ENCODE peak calls at places on chromosomes 3 and 15, in six cellular contexts. One of them, this sample, is unnamed.

GRCh38 chr15:85879334-85880163 is 84.8 kb upstream of the KLHL25 start:
- DNase-seq in GM12864: no peak
- DNase-seq in upper lobe of right lung: no peak
- DNase-seq in PC-3: peak
- DNase-seq in IMR-90: no peak
- DNase-seq in K562: no peak
- DNase-seq in this sample: no peak

GRCh38 chr3:66588340-66588847 is 87.6 kb upstream of the LRIG1 start:
- DNase-seq in upper lobe of right lung: no peak
- DNase-seq in PC-3: peak
- DNase-seq in GM12864: no peak
- DNase-seq in IMR-90: peak
- DNase-seq in K562: no peak
- DNase-seq in this sample: no peak

GRCh38 chr3:160257606-160258005 is 32.4 kb downstream of the C3orf80 start:
- DNase-seq in IMR-90: no peak
- DNase-seq in PC-3: no peak
- DNase-seq in GM12864: no peak
- DNase-seq in upper lobe of right lung: no peak
- DNase-seq in K562: no peak
- DNase-seq in this sample: no peak

GRCh38 chr15:71060983-71061382 is 54.3 kb upstream of the THSD4 start:
- DNase-seq in PC-3: no peak
- DNase-seq in K562: no peak
- DNase-seq in upper lobe of right lung: no peak
- DNase-seq in IMR-90: peak
- DNase-seq in GM12864: no peak
- DNase-seq in this sample: no peak

GRCh38 chr15:67947254-67948039 is 106.7 kb upstream of the PIAS1 start:
- DNase-seq in PC-3: no peak
- DNase-seq in upper lobe of right lung: no peak
- DNase-seq in GM12864: no peak
- DNase-seq in IMR-90: no peak
- DNase-seq in K562: no peak
- DNase-seq in this sample: no peak

GRCh38 chr3:144011251-144011799 is 39.7 kb downstream of the DIPK2A start:
- DNase-seq in GM12864: no peak
- DNase-seq in PC-3: peak
- DNase-seq in IMR-90: peak
- DNase-seq in K562: no peak
- DNase-seq in upper lobe of right lung: no peak
- DNase-seq in this sample: no peak

GRCh38 chr3:150232992-150233451 is 175.1 kb upstream of the TSC22D2 start:
- DNase-seq in K562: no peak
- DNase-seq in upper lobe of right lung: no peak
- DNase-seq in PC-3: peak
- DNase-seq in GM12864: no peak
- DNase-seq in IMR-90: peak
- DNase-seq in this sample: no peak

GRCh38 chr3:162437480-162437879 is 940.9 kb downstream of the OTOL1 start:
- DNase-seq in K562: no peak
- DNase-seq in GM12864: no peak
- DNase-seq in IMR-90: peak
- DNase-seq in PC-3: peak
- DNase-seq in upper lobe of right lung: no peak
- DNase-seq in this sample: no peak

GRCh38 chr3:194561306-194561974 is 71.8 kb downstream of the TMEM44 start:
- DNase-seq in K562: peak
- DNase-seq in GM12864: no peak
- DNase-seq in upper lobe of right lung: no peak
- DNase-seq in PC-3: peak
- DNase-seq in IMR-90: peak
- DNase-seq in this sample: no peak

GRCh38 chr3:169811606-169812123 is 1.0 kb upstream of the LRRIQ4 start:
- DNase-seq in upper lobe of right lung: no peak
- DNase-seq in K562: no peak
- DNase-seq in GM12864: no peak
- DNase-seq in PC-3: peak
- DNase-seq in IMR-90: peak
- DNase-seq in this sample: no peak

GRCh38 chr15:34883042-34883441 is 86.5 kb downstream of the AQR start:
- DNase-seq in K562: no peak
- DNase-seq in PC-3: no peak
- DNase-seq in IMR-90: peak
- DNase-seq in GM12864: no peak
- DNase-seq in upper lobe of right lung: no peak
- DNase-seq in this sample: no peak

GRCh38 chr15:91209318-91209717 is 109.3 kb downstream of the SV2B start:
- DNase-seq in upper lobe of right lung: no peak
- DNase-seq in PC-3: no peak
- DNase-seq in GM12864: no peak
- DNase-seq in K562: no peak
- DNase-seq in IMR-90: no peak
- DNase-seq in this sample: no peak

GRCh38 chr15:90189781-90190467 is 11.2 kb upstream of the SEMA4B start:
- DNase-seq in PC-3: no peak
- DNase-seq in IMR-90: no peak
- DNase-seq in GM12864: no peak
- DNase-seq in K562: peak
- DNase-seq in upper lobe of right lung: no peak
- DNase-seq in this sample: no peak

GRCh38 chr3:13281657-13282527 is 138.2 kb downstream of the NUP210 start:
- DNase-seq in K562: peak
- DNase-seq in PC-3: peak
- DNase-seq in IMR-90: no peak
- DNase-seq in GM12864: no peak
- DNase-seq in upper lobe of right lung: peak
- DNase-seq in this sample: no peak

GRCh38 chr3:94515983-94516382 is 453.1 kb downstream of the NSUN3 start:
- DNase-seq in PC-3: no peak
- DNase-seq in upper lobe of right lung: no peak
- DNase-seq in IMR-90: no peak
- DNase-seq in K562: no peak
- DNase-seq in GM12864: no peak
- DNase-seq in this sample: no peak

GRCh38 chr3:117019082-117019713 is 309.6 kb downstream of the TUSC7 start:
- DNase-seq in GM12864: no peak
- DNase-seq in PC-3: peak
- DNase-seq in K562: peak
- DNase-seq in IMR-90: peak
- DNase-seq in upper lobe of right lung: no peak
- DNase-seq in this sample: peak

GRCh38 chr15:61275901-61276300 is 46.8 kb upstream of the RORA start:
- DNase-seq in K562: no peak
- DNase-seq in PC-3: no peak
- DNase-seq in upper lobe of right lung: no peak
- DNase-seq in GM12864: no peak
- DNase-seq in IMR-90: no peak
- DNase-seq in this sample: no peak

DNA sequence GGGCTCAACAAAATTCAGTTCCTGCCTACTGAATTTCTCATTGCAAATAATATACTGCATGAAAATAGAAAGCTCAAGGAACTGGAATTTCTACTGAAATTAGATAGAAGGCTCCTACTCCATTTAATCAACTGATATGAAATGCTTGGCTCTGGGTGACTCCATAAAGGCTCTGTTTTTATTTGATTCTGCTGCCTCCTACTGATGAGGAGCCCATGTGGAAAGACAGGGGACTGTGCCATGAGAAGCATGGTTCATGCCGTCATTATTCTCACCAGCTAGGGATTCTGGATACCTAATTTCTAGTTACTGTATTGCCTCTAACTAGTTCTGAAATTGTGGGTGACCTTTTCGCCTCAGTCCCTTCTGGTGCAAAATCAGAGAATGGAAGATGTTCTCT is 366.2 kb upstream of the DPH6 start:
- DNase-seq in upper lobe of right lung: no peak
- DNase-seq in K562: no peak
- DNase-seq in PC-3: peak
- DNase-seq in IMR-90: peak
- DNase-seq in GM12864: no peak
- DNase-seq in this sample: no peak
- TF ChIP-seq CTCF in upper lobe of right lung: no peak
- TF ChIP-seq CTCF in K562: no peak
- TF ChIP-seq CTCF in PC-3: peak
- TF ChIP-seq CTCF in IMR-90: no peak
- TF ChIP-seq CTCF in GM12864: no peak
- TF ChIP-seq CTCF in this sample: peak

GRCh38 chr3:46978985-46979944 is at the start of gene NBEAL2:
- DNase-seq in K562: peak
- DNase-seq in GM12864: peak
- DNase-seq in upper lobe of right lung: peak
- DNase-seq in PC-3: peak
- DNase-seq in IMR-90: peak
- DNase-seq in this sample: peak
- TF ChIP-seq CTCF in K562: peak
- TF ChIP-seq CTCF in GM12864: no peak
- TF ChIP-seq CTCF in upper lobe of right lung: no peak
- TF ChIP-seq CTCF in PC-3: no peak
- TF ChIP-seq CTCF in IMR-90: peak
- TF ChIP-seq CTCF in this sample: no peak

GRCh38 chr3:183189641-183190040 is 27.1 kb upstream of the LAMP3 start:
- DNase-seq in GM12864: no peak
- DNase-seq in PC-3: no peak
- DNase-seq in K562: no peak
- DNase-seq in upper lobe of right lung: no peak
- DNase-seq in IMR-90: no peak
- DNase-seq in this sample: no peak

GRCh38 chr3:183188895-183189462 is 26.4 kb upstream of the LAMP3 start:
- DNase-seq in GM12864: peak
- DNase-seq in PC-3: peak
- DNase-seq in IMR-90: no peak
- DNase-seq in upper lobe of right lung: no peak
- DNase-seq in K562: peak
- DNase-seq in this sample: no peak

GRCh38 chr3:183182073-183182472 is 19.5 kb upstream of the LAMP3 start:
- DNase-seq in upper lobe of right lung: no peak
- DNase-seq in GM12864: no peak
- DNase-seq in PC-3: no peak
- DNase-seq in IMR-90: no peak
- DNase-seq in K562: no peak
- DNase-seq in this sample: no peak

GRCh38 chr3:183182732-183183610 is 20.4 kb upstream of the LAMP3 start:
- DNase-seq in IMR-90: no peak
- DNase-seq in upper lobe of right lung: no peak
- DNase-seq in GM12864: no peak
- DNase-seq in K562: no peak
- DNase-seq in PC-3: peak
- DNase-seq in this sample: no peak

GRCh38 chr3:183185696-183186095 is 23.2 kb upstream of the LAMP3 start:
- DNase-seq in GM12864: no peak
- DNase-seq in K562: no peak
- DNase-seq in upper lobe of right lung: no peak
- DNase-seq in IMR-90: peak
- DNase-seq in PC-3: peak
- DNase-seq in this sample: peak
- TF ChIP-seq CTCF in GM12864: no peak
- TF ChIP-seq CTCF in K562: no peak
- TF ChIP-seq CTCF in upper lobe of right lung: no peak
- TF ChIP-seq CTCF in IMR-90: no peak
- TF ChIP-seq CTCF in PC-3: no peak
- TF ChIP-seq CTCF in this sample: no peak

GRCh38 chr3:72169561-72170472 is 384.9 kb upstream of the PROK2 start:
- DNase-seq in PC-3: no peak
- DNase-seq in upper lobe of right lung: no peak
- DNase-seq in K562: peak
- DNase-seq in GM12864: no peak
- DNase-seq in IMR-90: no peak
- DNase-seq in this sample: no peak
- TF ChIP-seq CTCF in PC-3: no peak
- TF ChIP-seq CTCF in upper lobe of right lung: no peak
- TF ChIP-seq CTCF in K562: no peak
- TF ChIP-seq CTCF in GM12864: no peak
- TF ChIP-seq CTCF in IMR-90: no peak
- TF ChIP-seq CTCF in this sample: no peak

GRCh38 chr15:47834093-47834492 is 116.8 kb downstream of the SEMA6D start:
- DNase-seq in IMR-90: no peak
- DNase-seq in K562: no peak
- DNase-seq in upper lobe of right lung: no peak
- DNase-seq in GM12864: no peak
- DNase-seq in PC-3: no peak
- DNase-seq in this sample: no peak
- TF ChIP-seq CTCF in IMR-90: no peak
- TF ChIP-seq CTCF in K562: no peak
- TF ChIP-seq CTCF in upper lobe of right lung: no peak
- TF ChIP-seq CTCF in GM12864: no peak
- TF ChIP-seq CTCF in PC-3: no peak
- TF ChIP-seq CTCF in this sample: no peak

GRCh38 chr15:44536962-44537727 is at the start of gene EIF3J:
- DNase-seq in K562: peak
- DNase-seq in upper lobe of right lung: peak
- DNase-seq in GM12864: peak
- DNase-seq in PC-3: peak
- DNase-seq in IMR-90: peak
- DNase-seq in this sample: peak
- TF ChIP-seq CTCF in K562: no peak
- TF ChIP-seq CTCF in upper lobe of right lung: no peak
- TF ChIP-seq CTCF in GM12864: no peak
- TF ChIP-seq CTCF in PC-3: no peak
- TF ChIP-seq CTCF in IMR-90: no peak
- TF ChIP-seq CTCF in this sample: no peak

GRCh38 chr15:98959640-98960007 is 48.0 kb downstream of the PGPEP1L start:
- DNase-seq in IMR-90: no peak
- DNase-seq in upper lobe of right lung: no peak
- DNase-seq in PC-3: no peak
- DNase-seq in K562: no peak
- DNase-seq in GM12864: no peak
- DNase-seq in this sample: no peak
- TF ChIP-seq CTCF in IMR-90: no peak
- TF ChIP-seq CTCF in upper lobe of right lung: no peak
- TF ChIP-seq CTCF in PC-3: no peak
- TF ChIP-seq CTCF in K562: no peak
- TF ChIP-seq CTCF in GM12864: no peak
- TF ChIP-seq CTCF in this sample: no peak

GRCh38 chr3:124526601-124527000 is 203.7 kb upstream of the UMPS start:
- DNase-seq in K562: no peak
- DNase-seq in upper lobe of right lung: no peak
- DNase-seq in PC-3: peak
- DNase-seq in IMR-90: no peak
- DNase-seq in GM12864: no peak
- DNase-seq in this sample: no peak
- TF ChIP-seq CTCF in K562: no peak
- TF ChIP-seq CTCF in upper lobe of right lung: no peak
- TF ChIP-seq CTCF in PC-3: peak
- TF ChIP-seq CTCF in IMR-90: no peak
- TF ChIP-seq CTCF in GM12864: peak
- TF ChIP-seq CTCF in this sample: no peak

This sample was measured in AG09319.